ENCODE peak calls at places on chromosomes 11 and 22, in six cellular contexts. One of them, this sample, is unnamed.

GRCh38 chr11:86580535-86580934 is 91.9 kb downstream of the ME3 start:
- DNase-seq in HFF-Myc: no peak
- DNase-seq in GM12865: no peak
- DNase-seq in HepG2: no peak
- DNase-seq in left lung: no peak
- DNase-seq in astrocyte of the spinal cord: no peak
- DNase-seq in this sample: no peak

GRCh38 chr11:78583889-78584288 is 9.2 kb upstream of the NARS2 start:
- DNase-seq in astrocyte of the spinal cord: no peak
- DNase-seq in HFF-Myc: no peak
- DNase-seq in HepG2: no peak
- DNase-seq in left lung: no peak
- DNase-seq in GM12865: no peak
- DNase-seq in this sample: no peak

GRCh38 chr22:50705219-50705691 is 32.6 kb downstream of the SHANK3 start:
- DNase-seq in HFF-Myc: peak
- DNase-seq in GM12865: no peak
- DNase-seq in HepG2: no peak
- DNase-seq in left lung: peak
- DNase-seq in astrocyte of the spinal cord: peak
- DNase-seq in this sample: peak

GRCh38 chr11:16895306-16895705 is 118.9 kb downstream of the PLEKHA7 start:
- DNase-seq in HepG2: no peak
- DNase-seq in HFF-Myc: no peak
- DNase-seq in GM12865: no peak
- DNase-seq in astrocyte of the spinal cord: no peak
- DNase-seq in left lung: no peak
- DNase-seq in this sample: no peak

GRCh38 chr11:92087916-92088537 is 136.6 kb upstream of the FAT3 start:
- DNase-seq in HFF-Myc: no peak
- DNase-seq in left lung: no peak
- DNase-seq in GM12865: no peak
- DNase-seq in astrocyte of the spinal cord: no peak
- DNase-seq in HepG2: no peak
- DNase-seq in this sample: no peak

GRCh38 chr11:68090706-68091105 is 30.5 kb downstream of the CHKA start:
- DNase-seq in left lung: no peak
- DNase-seq in astrocyte of the spinal cord: no peak
- DNase-seq in HepG2: no peak
- DNase-seq in HFF-Myc: no peak
- DNase-seq in GM12865: peak
- DNase-seq in this sample: no peak

GRCh38 chr22:37860796-37861421 is 11.7 kb downstream of the EIF3L start:
- DNase-seq in GM12865: no peak
- DNase-seq in HFF-Myc: no peak
- DNase-seq in left lung: no peak
- DNase-seq in astrocyte of the spinal cord: no peak
- DNase-seq in HepG2: no peak
- DNase-seq in this sample: no peak

GRCh38 chr11:60498853-60499252 is 6.3 kb downstream of the MS4A12 start:
- DNase-seq in astrocyte of the spinal cord: no peak
- DNase-seq in GM12865: peak
- DNase-seq in HFF-Myc: no peak
- DNase-seq in HepG2: no peak
- DNase-seq in left lung: no peak
- DNase-seq in this sample: no peak

GRCh38 chr11:1649021-1649420 is 19.4 kb downstream of the KRTAP5-5 start:
- DNase-seq in astrocyte of the spinal cord: no peak
- DNase-seq in HFF-Myc: no peak
- DNase-seq in GM12865: no peak
- DNase-seq in left lung: no peak
- DNase-seq in HepG2: no peak
- DNase-seq in this sample: no peak

DNA sequence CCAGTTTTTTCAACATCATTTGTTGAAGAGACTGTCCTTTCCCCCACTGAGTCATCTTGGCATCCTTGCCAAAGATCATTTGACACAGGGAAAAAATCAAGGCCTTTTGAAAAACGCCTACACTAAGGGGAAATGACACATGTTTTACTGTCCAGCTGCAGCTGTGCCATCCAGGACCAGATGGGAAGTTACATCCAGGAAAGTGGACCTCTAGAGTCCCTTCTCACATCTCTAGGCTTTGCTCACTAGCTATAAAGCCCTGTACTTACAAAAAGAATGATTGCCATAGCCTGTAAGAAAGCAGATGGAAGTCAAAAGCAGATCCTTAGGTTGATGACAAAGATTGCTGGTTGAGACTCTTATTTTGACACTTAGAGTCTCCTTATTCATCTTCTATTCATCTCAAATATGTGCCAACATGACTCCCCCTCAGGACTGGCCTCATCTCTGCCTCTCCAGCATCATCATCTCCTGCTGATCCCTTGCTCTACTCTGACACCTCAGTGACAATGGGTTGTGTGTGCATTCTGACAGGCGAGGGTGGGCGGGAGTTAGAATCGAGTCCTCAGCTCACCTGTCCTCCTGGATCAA is 22.8 kb downstream of the OSBP2 start:
- DNase-seq in left lung: no peak
- DNase-seq in HepG2: peak
- DNase-seq in GM12865: no peak
- DNase-seq in HFF-Myc: peak
- DNase-seq in astrocyte of the spinal cord: peak
- DNase-seq in this sample: peak
- H3K4me3 ChIP-seq in left lung: no peak
- H3K4me3 ChIP-seq in HepG2: no peak
- H3K4me3 ChIP-seq in GM12865: no peak
- H3K4me3 ChIP-seq in HFF-Myc: no peak
- H3K4me3 ChIP-seq in astrocyte of the spinal cord: no peak
- H3K4me3 ChIP-seq in this sample: no peak

GRCh38 chr11:395866-396265 is 1.9 kb downstream of the PKP3 start:
- DNase-seq in GM12865: no peak
- DNase-seq in left lung: no peak
- DNase-seq in HepG2: no peak
- DNase-seq in HFF-Myc: no peak
- DNase-seq in astrocyte of the spinal cord: no peak
- DNase-seq in this sample: no peak
- H3K4me3 ChIP-seq in GM12865: no peak
- H3K4me3 ChIP-seq in left lung: peak
- H3K4me3 ChIP-seq in HepG2: no peak
- H3K4me3 ChIP-seq in HFF-Myc: no peak
- H3K4me3 ChIP-seq in astrocyte of the spinal cord: no peak
- H3K4me3 ChIP-seq in this sample: peak

DNA sequence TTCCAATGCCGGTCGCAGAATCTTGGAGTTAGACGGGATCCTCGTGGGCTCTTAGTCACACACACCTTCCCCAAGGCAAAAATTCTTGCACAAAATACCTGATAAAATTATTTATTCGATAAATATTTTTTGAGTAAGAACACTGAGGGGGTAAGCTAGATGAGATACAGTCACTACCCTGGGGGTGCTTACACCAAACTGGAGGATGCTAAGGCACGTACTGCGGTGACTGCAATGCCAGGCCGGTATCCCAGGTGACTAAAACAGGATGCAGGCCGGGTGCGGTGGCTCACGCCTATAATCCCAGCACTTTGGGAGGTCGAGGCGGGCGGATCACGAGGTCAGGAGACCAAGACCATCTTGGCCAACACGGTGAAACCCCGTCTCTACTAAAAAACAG is 1.7 kb upstream of the MRTFA start:
- DNase-seq in GM12865: no peak
- DNase-seq in HepG2: no peak
- DNase-seq in left lung: no peak
- DNase-seq in HFF-Myc: no peak
- DNase-seq in astrocyte of the spinal cord: no peak
- DNase-seq in this sample: no peak
- H3K4me3 ChIP-seq in GM12865: no peak
- H3K4me3 ChIP-seq in HepG2: no peak
- H3K4me3 ChIP-seq in left lung: no peak
- H3K4me3 ChIP-seq in HFF-Myc: no peak
- H3K4me3 ChIP-seq in astrocyte of the spinal cord: no peak
- H3K4me3 ChIP-seq in this sample: no peak

GRCh38 chr11:129374081-129374992 is 1.3 kb upstream of the BARX2 start:
- DNase-seq in astrocyte of the spinal cord: no peak
- DNase-seq in HFF-Myc: no peak
- DNase-seq in HepG2: no peak
- DNase-seq in left lung: peak
- DNase-seq in GM12865: no peak
- DNase-seq in this sample: no peak

GRCh38 chr11:129374993-129375721 is 491 bp upstream of the BARX2 start:
- DNase-seq in astrocyte of the spinal cord: peak
- DNase-seq in GM12865: no peak
- DNase-seq in left lung: peak
- DNase-seq in HepG2: no peak
- DNase-seq in HFF-Myc: no peak
- DNase-seq in this sample: no peak

GRCh38 chr11:129375731-129376657 is at the start of gene BARX2:
- DNase-seq in HFF-Myc: peak
- DNase-seq in left lung: peak
- DNase-seq in HepG2: peak
- DNase-seq in astrocyte of the spinal cord: peak
- DNase-seq in GM12865: no peak
- DNase-seq in this sample: no peak

GRCh38 chr11:129372609-129373488 is 2.8 kb upstream of the BARX2 start:
- DNase-seq in left lung: peak
- DNase-seq in HepG2: no peak
- DNase-seq in GM12865: no peak
- DNase-seq in astrocyte of the spinal cord: no peak
- DNase-seq in HFF-Myc: no peak
- DNase-seq in this sample: no peak

GRCh38 chr11:129373489-129373953 is 2.1 kb upstream of the BARX2 start:
- DNase-seq in astrocyte of the spinal cord: no peak
- DNase-seq in HFF-Myc: no peak
- DNase-seq in HepG2: no peak
- DNase-seq in GM12865: no peak
- DNase-seq in left lung: no peak
- DNase-seq in this sample: no peak
- H3K4me3 ChIP-seq in astrocyte of the spinal cord: no peak
- H3K4me3 ChIP-seq in HFF-Myc: no peak
- H3K4me3 ChIP-seq in HepG2: no peak
- H3K4me3 ChIP-seq in GM12865: no peak
- H3K4me3 ChIP-seq in left lung: peak
- H3K4me3 ChIP-seq in this sample: peak

GRCh38 chr11:109945626-109946321 is 147.4 kb upstream of the ZC3H12C start:
- DNase-seq in HepG2: no peak
- DNase-seq in GM12865: peak
- DNase-seq in left lung: no peak
- DNase-seq in HFF-Myc: no peak
- DNase-seq in astrocyte of the spinal cord: no peak
- DNase-seq in this sample: no peak

GRCh38 chr11:109940816-109941215 is 152.4 kb upstream of the ZC3H12C start:
- DNase-seq in left lung: no peak
- DNase-seq in astrocyte of the spinal cord: peak
- DNase-seq in HFF-Myc: peak
- DNase-seq in GM12865: peak
- DNase-seq in HepG2: no peak
- DNase-seq in this sample: no peak

GRCh38 chr11:109946322-109946846 is 146.8 kb upstream of the ZC3H12C start:
- DNase-seq in HFF-Myc: peak
- DNase-seq in HepG2: peak
- DNase-seq in GM12865: peak
- DNase-seq in astrocyte of the spinal cord: peak
- DNase-seq in left lung: peak
- DNase-seq in this sample: peak
- H3K4me3 ChIP-seq in HFF-Myc: no peak
- H3K4me3 ChIP-seq in HepG2: peak
- H3K4me3 ChIP-seq in GM12865: peak
- H3K4me3 ChIP-seq in astrocyte of the spinal cord: peak
- H3K4me3 ChIP-seq in left lung: peak
- H3K4me3 ChIP-seq in this sample: peak

GRCh38 chr11:44309483-44310197 is at the start of gene ALX4:
- DNase-seq in astrocyte of the spinal cord: no peak
- DNase-seq in HepG2: no peak
- DNase-seq in GM12865: no peak
- DNase-seq in HFF-Myc: no peak
- DNase-seq in left lung: no peak
- DNase-seq in this sample: no peak
- H3K4me3 ChIP-seq in astrocyte of the spinal cord: no peak
- H3K4me3 ChIP-seq in HepG2: no peak
- H3K4me3 ChIP-seq in GM12865: no peak
- H3K4me3 ChIP-seq in HFF-Myc: peak
- H3K4me3 ChIP-seq in left lung: peak
- H3K4me3 ChIP-seq in this sample: peak

DNA sequence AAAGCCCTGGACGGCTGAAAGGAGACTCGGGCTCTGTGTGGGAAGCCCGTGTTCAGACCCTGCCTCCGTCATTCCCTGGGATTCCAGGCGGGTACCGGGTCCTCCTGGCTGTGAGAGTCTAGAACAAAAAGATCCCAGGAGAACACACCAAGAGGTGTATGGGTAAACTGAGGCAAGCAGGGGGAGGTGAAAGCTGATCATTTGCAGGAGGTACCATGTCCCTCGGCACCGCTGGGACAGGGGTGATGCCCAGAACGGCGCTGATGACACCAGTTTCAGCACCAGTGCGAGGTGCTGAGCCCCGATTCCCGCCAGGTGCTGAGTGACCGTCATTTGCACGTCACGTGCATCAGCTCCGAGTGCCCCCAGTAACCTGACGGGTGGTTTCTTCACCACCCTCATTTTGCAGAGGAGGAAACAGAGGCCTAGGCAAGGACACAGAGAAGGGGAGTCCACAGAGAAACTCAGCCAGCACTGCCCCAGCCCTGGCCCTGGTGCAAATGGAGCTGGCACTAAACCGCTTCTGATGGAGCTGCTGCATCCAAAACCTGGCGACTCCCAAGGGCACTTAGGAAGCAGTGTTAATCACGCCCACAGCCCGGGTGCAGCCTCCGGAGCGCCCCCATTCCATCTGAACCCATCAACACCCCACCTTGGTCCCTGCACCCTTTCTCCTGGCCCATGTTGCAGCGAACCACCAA is 16.8 kb downstream of the MACROD1 start:
- DNase-seq in GM12865: no peak
- DNase-seq in HepG2: no peak
- DNase-seq in HFF-Myc: no peak
- DNase-seq in left lung: no peak
- DNase-seq in astrocyte of the spinal cord: no peak
- DNase-seq in this sample: no peak
- H3K4me3 ChIP-seq in GM12865: no peak
- H3K4me3 ChIP-seq in HepG2: no peak
- H3K4me3 ChIP-seq in HFF-Myc: no peak
- H3K4me3 ChIP-seq in left lung: no peak
- H3K4me3 ChIP-seq in astrocyte of the spinal cord: no peak
- H3K4me3 ChIP-seq in this sample: no peak

DNA sequence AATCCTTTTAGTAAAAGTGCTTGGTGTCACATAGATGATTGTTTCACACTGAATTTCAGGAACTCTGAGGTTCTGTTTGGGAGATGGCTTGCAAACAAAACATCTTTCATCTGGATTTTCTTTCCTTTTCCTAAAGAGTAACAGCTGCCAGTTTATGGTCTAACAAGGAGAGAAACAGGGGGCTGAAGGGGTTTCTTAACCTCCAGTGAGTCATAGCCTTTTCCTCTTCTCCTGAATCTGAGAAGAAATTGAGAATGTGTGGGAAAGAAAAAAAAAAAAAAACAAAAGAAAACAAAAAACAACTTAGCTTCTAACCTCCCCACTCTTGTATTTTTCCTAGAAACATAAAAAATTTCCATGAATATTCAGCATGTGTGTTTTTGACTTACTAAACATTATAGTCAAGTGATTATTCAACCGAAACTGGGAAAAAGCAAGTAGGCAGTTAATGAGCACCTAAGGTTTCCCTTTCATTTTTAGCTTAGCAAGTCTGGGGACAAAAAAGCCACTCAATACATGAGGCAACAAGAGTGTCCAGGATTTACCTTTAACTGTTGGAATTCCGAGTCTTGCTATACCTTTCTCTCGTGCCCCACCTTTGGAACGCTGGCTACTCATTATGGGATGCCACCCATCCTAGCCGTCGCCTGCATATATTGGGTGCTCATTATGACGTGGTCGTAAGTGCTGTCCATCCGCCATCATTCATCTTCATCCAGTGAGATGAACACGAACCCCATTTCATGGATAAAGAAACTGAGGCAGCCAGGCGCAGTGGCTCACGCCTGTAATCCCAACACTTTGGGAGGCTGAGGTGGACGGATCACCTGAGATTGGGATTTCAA is 2.3 kb downstream of the ASPHD2 start:
- DNase-seq in left lung: no peak
- DNase-seq in GM12865: peak
- DNase-seq in astrocyte of the spinal cord: no peak
- DNase-seq in HFF-Myc: no peak
- DNase-seq in HepG2: no peak
- DNase-seq in this sample: no peak
- H3K4me3 ChIP-seq in left lung: no peak
- H3K4me3 ChIP-seq in GM12865: peak
- H3K4me3 ChIP-seq in astrocyte of the spinal cord: no peak
- H3K4me3 ChIP-seq in HFF-Myc: no peak
- H3K4me3 ChIP-seq in HepG2: no peak
- H3K4me3 ChIP-seq in this sample: no peak

This sample was measured in suprapubic skin.